ENCODE peak calls at places on chromosomes 13 and 19, in five cellular contexts. One of them, this sample, is unnamed.

GRCh38 chr19:41641879-41642485 is 15.1 kb upstream of the CEACAM4 start:
- DNase-seq in MM.1S: peak
- DNase-seq in PC-3: peak
- DNase-seq in HCT116: peak
- DNase-seq in GM23248: peak
- DNase-seq in this sample: peak

GRCh38 chr13:30618186-30618937 is 642 bp downstream of the USPL1 start:
- DNase-seq in MM.1S: peak
- DNase-seq in GM23248: peak
- DNase-seq in PC-3: peak
- DNase-seq in HCT116: no peak
- DNase-seq in this sample: peak

GRCh38 chr13:26518433-26519084 is 38.9 kb upstream of the WASF3 start:
- DNase-seq in GM23248: no peak
- DNase-seq in PC-3: no peak
- DNase-seq in HCT116: no peak
- DNase-seq in MM.1S: no peak
- DNase-seq in this sample: peak

GRCh38 chr19:11448923-11449554 is 13.6 kb downstream of the PRKCSH start:
- DNase-seq in HCT116: no peak
- DNase-seq in GM23248: no peak
- DNase-seq in MM.1S: no peak
- DNase-seq in PC-3: no peak
- DNase-seq in this sample: no peak

GRCh38 chr19:39671739-39672363 is 16.1 kb downstream of the LGALS16 start:
- DNase-seq in PC-3: peak
- DNase-seq in GM23248: peak
- DNase-seq in MM.1S: peak
- DNase-seq in HCT116: peak
- DNase-seq in this sample: peak

GRCh38 chr19:34926685-34927375 is at the start of gene ZNF30:
- DNase-seq in PC-3: peak
- DNase-seq in MM.1S: peak
- DNase-seq in HCT116: peak
- DNase-seq in GM23248: peak
- DNase-seq in this sample: peak

GRCh38 chr13:92414851-92415250 is 811.8 kb upstream of the GPC6 start:
- DNase-seq in PC-3: no peak
- DNase-seq in HCT116: no peak
- DNase-seq in GM23248: no peak
- DNase-seq in MM.1S: no peak
- DNase-seq in this sample: no peak

GRCh38 chr13:110316196-110316595 is 9.1 kb downstream of the COL4A2 start:
- DNase-seq in HCT116: no peak
- DNase-seq in GM23248: no peak
- DNase-seq in PC-3: no peak
- DNase-seq in MM.1S: no peak
- DNase-seq in this sample: no peak

GRCh38 chr13:87661471-87661870 is 9.7 kb upstream of the SLITRK5 start:
- DNase-seq in PC-3: peak
- DNase-seq in HCT116: no peak
- DNase-seq in MM.1S: no peak
- DNase-seq in GM23248: no peak
- DNase-seq in this sample: no peak

GRCh38 chr13:48410199-48410598 is 2.7 kb downstream of the LPAR6 start:
- DNase-seq in HCT116: no peak
- DNase-seq in PC-3: no peak
- DNase-seq in GM23248: peak
- DNase-seq in MM.1S: no peak
- DNase-seq in this sample: no peak

GRCh38 chr13:74891610-74892009 is 590.4 kb downstream of the TBC1D4 start:
- DNase-seq in GM23248: peak
- DNase-seq in MM.1S: no peak
- DNase-seq in PC-3: peak
- DNase-seq in HCT116: no peak
- DNase-seq in this sample: no peak

GRCh38 chr19:1122972-1123363 is 19.2 kb downstream of the GPX4 start:
- DNase-seq in HCT116: peak
- DNase-seq in GM23248: peak
- DNase-seq in MM.1S: no peak
- DNase-seq in PC-3: peak
- DNase-seq in this sample: peak

GRCh38 chr13:114099191-114099590 is 33.2 kb downstream of the RASA3 start:
- DNase-seq in HCT116: peak
- DNase-seq in MM.1S: peak
- DNase-seq in GM23248: peak
- DNase-seq in PC-3: peak
- DNase-seq in this sample: peak

GRCh38 chr19:1690570-1691307 is 38.3 kb upstream of the TCF3 start:
- DNase-seq in HCT116: no peak
- DNase-seq in PC-3: peak
- DNase-seq in MM.1S: no peak
- DNase-seq in GM23248: peak
- DNase-seq in this sample: peak

GRCh38 chr13:24226762-24227161 is 66.2 kb downstream of the SPATA13 start:
- DNase-seq in MM.1S: no peak
- DNase-seq in HCT116: no peak
- DNase-seq in PC-3: no peak
- DNase-seq in GM23248: no peak
- DNase-seq in this sample: no peak

GRCh38 chr19:9793051-9793591 is 24.6 kb upstream of the ZNF846 start:
- DNase-seq in MM.1S: no peak
- DNase-seq in HCT116: no peak
- DNase-seq in PC-3: peak
- DNase-seq in GM23248: peak
- DNase-seq in this sample: no peak

GRCh38 chr13:98792321-98792720 is 39.8 kb upstream of the SLC15A1 start:
- DNase-seq in GM23248: no peak
- DNase-seq in HCT116: no peak
- DNase-seq in MM.1S: no peak
- DNase-seq in PC-3: peak
- DNase-seq in this sample: no peak

GRCh38 chr13:101149735-101150380 is 266.4 kb downstream of the NALCN start:
- DNase-seq in HCT116: no peak
- DNase-seq in GM23248: peak
- DNase-seq in PC-3: peak
- DNase-seq in MM.1S: no peak
- DNase-seq in this sample: peak

GRCh38 chr19:10420444-10421239 is at the start of gene PDE4A:
- DNase-seq in MM.1S: peak
- DNase-seq in PC-3: peak
- DNase-seq in HCT116: no peak
- DNase-seq in GM23248: peak
- DNase-seq in this sample: peak

GRCh38 chr13:112899618-112900600 is 69.1 kb upstream of the MCF2L start:
- DNase-seq in PC-3: no peak
- DNase-seq in MM.1S: peak
- DNase-seq in HCT116: no peak
- DNase-seq in GM23248: no peak
- DNase-seq in this sample: no peak

GRCh38 chr19:6800991-6801396 is 28.5 kb downstream of the VAV1 start:
- DNase-seq in PC-3: peak
- DNase-seq in MM.1S: peak
- DNase-seq in GM23248: peak
- DNase-seq in HCT116: peak
- DNase-seq in this sample: no peak
- TF ChIP-seq EZH2phosphoT487 in PC-3: no peak
- TF ChIP-seq EZH2phosphoT487 in MM.1S: no peak
- TF ChIP-seq EZH2phosphoT487 in GM23248: no peak
- TF ChIP-seq EZH2phosphoT487 in HCT116: no peak
- TF ChIP-seq EZH2phosphoT487 in this sample: no peak

DNA sequence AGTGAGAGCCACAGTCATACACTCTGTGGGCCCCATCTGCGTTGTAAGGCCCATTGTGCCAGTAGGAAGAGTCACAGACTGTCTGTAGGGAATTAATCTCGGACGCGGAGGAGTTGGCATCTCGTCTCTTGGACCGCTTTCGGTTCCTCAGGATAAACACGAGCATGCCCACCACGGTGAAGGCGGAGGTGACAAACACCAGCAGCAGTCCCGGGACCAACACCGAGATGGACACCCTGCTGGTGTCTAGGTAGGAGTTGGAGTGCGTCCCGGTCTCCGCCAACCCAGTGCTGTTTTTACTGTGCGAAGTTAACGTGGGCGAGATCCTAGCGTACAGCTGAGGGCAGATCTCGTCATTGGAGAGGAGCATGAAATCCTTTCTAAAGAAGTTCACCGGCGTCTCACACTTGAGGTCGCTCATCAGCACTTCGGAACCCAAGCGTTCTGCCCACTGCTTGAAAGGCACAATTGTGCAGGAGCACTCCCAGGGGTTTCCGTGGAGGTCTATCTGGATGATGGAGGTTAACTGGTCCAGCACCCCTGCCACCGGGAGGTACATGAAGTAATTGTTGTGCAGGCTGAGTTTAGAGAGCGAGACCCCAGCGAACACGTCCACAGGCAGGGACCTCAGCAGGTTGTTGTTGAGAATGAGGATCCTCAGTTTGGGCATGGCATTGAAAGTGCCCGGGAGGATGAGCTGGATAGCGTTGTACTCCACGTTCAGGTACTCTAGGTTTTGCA is 2.7 kb downstream of the SLITRK1 start:
- DNase-seq in MM.1S: no peak
- DNase-seq in HCT116: no peak
- DNase-seq in PC-3: no peak
- DNase-seq in GM23248: peak
- DNase-seq in this sample: peak
- TF ChIP-seq EZH2 in MM.1S: no peak
- TF ChIP-seq EZH2 in HCT116: no peak
- TF ChIP-seq EZH2 in PC-3: no peak
- TF ChIP-seq EZH2 in GM23248: no peak
- TF ChIP-seq EZH2 in this sample: no peak

GRCh38 chr19:43641333-43641732 is 1.7 kb upstream of the CADM4 start:
- DNase-seq in GM23248: no peak
- DNase-seq in PC-3: no peak
- DNase-seq in HCT116: no peak
- DNase-seq in MM.1S: no peak
- DNase-seq in this sample: no peak

GRCh38 chr19:43639507-43640423 is at the start of gene CADM4:
- DNase-seq in HCT116: no peak
- DNase-seq in MM.1S: no peak
- DNase-seq in GM23248: peak
- DNase-seq in PC-3: no peak
- DNase-seq in this sample: peak

GRCh38 chr19:43638214-43638990 is 1.2 kb downstream of the CADM4 start:
- DNase-seq in PC-3: no peak
- DNase-seq in MM.1S: no peak
- DNase-seq in GM23248: no peak
- DNase-seq in HCT116: no peak
- DNase-seq in this sample: no peak

GRCh38 chr19:43640424-43640757 is 741 bp upstream of the CADM4 start:
- DNase-seq in HCT116: no peak
- DNase-seq in MM.1S: no peak
- DNase-seq in PC-3: no peak
- DNase-seq in GM23248: no peak
- DNase-seq in this sample: no peak

GRCh38 chr19:43638991-43639494 is 607 bp downstream of the CADM4 start:
- DNase-seq in HCT116: no peak
- DNase-seq in GM23248: no peak
- DNase-seq in PC-3: no peak
- DNase-seq in MM.1S: no peak
- DNase-seq in this sample: no peak
- H3K9ac ChIP-seq in HCT116: peak
- H3K9ac ChIP-seq in GM23248: no peak
- H3K9ac ChIP-seq in PC-3: no peak
- H3K9ac ChIP-seq in MM.1S: no peak
- H3K9ac ChIP-seq in this sample: peak

GRCh38 chr13:106241974-106242373 is 293.5 kb downstream of the EFNB2 start:
- DNase-seq in MM.1S: no peak
- DNase-seq in PC-3: no peak
- DNase-seq in GM23248: no peak
- DNase-seq in HCT116: no peak
- DNase-seq in this sample: no peak

GRCh38 chr13:106246237-106246636 is 289.2 kb downstream of the EFNB2 start:
- DNase-seq in HCT116: no peak
- DNase-seq in MM.1S: no peak
- DNase-seq in PC-3: no peak
- DNase-seq in GM23248: no peak
- DNase-seq in this sample: peak

GRCh38 chr13:106246817-106247216 is 288.6 kb downstream of the EFNB2 start:
- DNase-seq in HCT116: no peak
- DNase-seq in PC-3: no peak
- DNase-seq in GM23248: no peak
- DNase-seq in MM.1S: no peak
- DNase-seq in this sample: no peak

GRCh38 chr13:106242554-106242953 is 292.9 kb downstream of the EFNB2 start:
- DNase-seq in GM23248: no peak
- DNase-seq in HCT116: no peak
- DNase-seq in MM.1S: no peak
- DNase-seq in PC-3: no peak
- DNase-seq in this sample: no peak

GRCh38 chr13:106243011-106243410 is 292.5 kb downstream of the EFNB2 start:
- DNase-seq in GM23248: no peak
- DNase-seq in PC-3: no peak
- DNase-seq in MM.1S: no peak
- DNase-seq in HCT116: no peak
- DNase-seq in this sample: no peak
- TF ChIP-seq EZH2phosphoT487 in GM23248: no peak
- TF ChIP-seq EZH2phosphoT487 in PC-3: no peak
- TF ChIP-seq EZH2phosphoT487 in MM.1S: no peak
- TF ChIP-seq EZH2phosphoT487 in HCT116: no peak
- TF ChIP-seq EZH2phosphoT487 in this sample: no peak

GRCh38 chr13:52845334-52845761 is 3.1 kb downstream of the PCDH8 start:
- DNase-seq in HCT116: no peak
- DNase-seq in MM.1S: no peak
- DNase-seq in GM23248: no peak
- DNase-seq in PC-3: no peak
- DNase-seq in this sample: peak
- TF ChIP-seq EZH2 in HCT116: no peak
- TF ChIP-seq EZH2 in MM.1S: no peak
- TF ChIP-seq EZH2 in GM23248: no peak
- TF ChIP-seq EZH2 in PC-3: no peak
- TF ChIP-seq EZH2 in this sample: no peak

DNA sequence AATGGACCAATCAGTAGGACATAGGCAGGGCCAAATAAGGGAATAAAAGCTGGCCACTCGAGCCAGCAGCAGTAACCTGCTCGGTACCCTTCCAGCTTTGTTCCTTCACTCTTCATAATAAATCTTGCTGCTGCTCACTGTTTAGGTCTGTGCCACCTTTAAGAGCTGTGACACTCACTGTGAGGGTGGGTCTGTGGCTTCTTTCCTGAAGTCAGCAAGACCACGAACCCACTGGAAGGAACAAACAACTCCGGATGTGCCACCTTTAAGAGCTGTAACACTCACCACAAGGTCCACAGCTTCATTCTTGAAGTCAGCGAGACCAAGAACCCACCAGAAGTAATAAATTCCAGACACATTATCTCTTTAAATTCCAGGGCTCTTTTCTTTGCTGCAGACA is 1922.3 kb upstream of the PCDH20 start:
- DNase-seq in MM.1S: no peak
- DNase-seq in GM23248: no peak
- DNase-seq in HCT116: no peak
- DNase-seq in PC-3: no peak
- DNase-seq in this sample: no peak
- H3K9ac ChIP-seq in MM.1S: no peak
- H3K9ac ChIP-seq in GM23248: no peak
- H3K9ac ChIP-seq in HCT116: no peak
- H3K9ac ChIP-seq in PC-3: no peak
- H3K9ac ChIP-seq in this sample: no peak

This sample was measured in neural progenitor cell.